ENCODE peak calls at places on chromosomes 1 and 21, in five cellular contexts. O is fibroblast of pulmonary artery, I is AG04450, K is cardiac fibroblast, N is fibroblast of lung. C is an unnamed sample.
A peak's percentile ranks its signal among the peaks of the same experiment; 100 is the strongest.

GRCh38 chr1:39694026-39694425 is 2.8 kb upstream of the HPCAL4 start:
- DNase-seq in O (no peak), I (no peak), K (no peak), N (no peak), C (no peak)

GRCh38 chr1:85581138-85581801 is 709 bp downstream of the CCN1 start:
- DNase-seq in O (peak; percentile 89), I (peak; percentile 52), K (peak; percentile 77), N (peak; percentile 94), C (peak; percentile 81)

GRCh38 chr1:38569932-38570356 is 289.6 kb downstream of the RRAGC start:
- DNase-seq in O (no peak), I (no peak), K (no peak), N (no peak), C (no peak)

GRCh38 chr1:19395678-19396192 is 83.6 kb downstream of the SLC66A1 start:
- DNase-seq in O (no peak), I (no peak), K (peak; percentile 49), N (peak; percentile 28), C (peak; percentile 97)

GRCh38 chr1:159869607-159870006 is 7.2 kb upstream of the VSIG8 start:
- DNase-seq in O (no peak), I (no peak), K (no peak), N (no peak), C (peak; percentile 33)

GRCh38 chr1:30046751-30047150 is 676.6 kb downstream of the MATN1 start:
- DNase-seq in O (no peak), I (no peak), K (no peak), N (no peak), C (no peak)

GRCh38 chr21:26790289-26790688 is 54.9 kb downstream of the ADAMTS1 start:
- DNase-seq in O (no peak), I (no peak), K (no peak), N (no peak), C (no peak)

GRCh38 chr1:175193339-175193950 is 869 bp upstream of the KIAA0040 start:
- DNase-seq in O (no peak), I (no peak), K (peak; percentile 7), N (no peak), C (peak; percentile 10)

GRCh38 chr21:28767523-28767922 is 225.2 kb downstream of the LTN1 start:
- DNase-seq in O (no peak), I (no peak), K (no peak), N (no peak), C (no peak)

GRCh38 chr1:198678901-198679329 is 40.1 kb downstream of the PTPRC start:
- DNase-seq in O (no peak), I (no peak), K (no peak), N (no peak), C (no peak)

GRCh38 chr1:87474098-87474497 is 145.4 kb downstream of the LMO4 start:
- DNase-seq in O (no peak), I (no peak), K (no peak), N (no peak), C (no peak)

GRCh38 chr1:63127376-63127775 is 195.0 kb upstream of the FOXD3 start:
- DNase-seq in O (peak; percentile 11), I (no peak), K (no peak), N (peak; percentile 11), C (no peak)

GRCh38 chr1:235642943-235643371 is 6.6 kb downstream of the GNG4 start:
- DNase-seq in O (no peak), I (no peak), K (no peak), N (no peak), C (no peak)

GRCh38 chr1:152392909-152393308 is 21.2 kb downstream of the CRNN start:
- DNase-seq in O (no peak), I (no peak), K (no peak), N (no peak), C (no peak)

GRCh38 chr1:63595435-63595834 is 2.2 kb downstream of the PGM1 start:
- DNase-seq in O (no peak), I (no peak), K (no peak), N (no peak), C (no peak)

GRCh38 chr1:204544321-204544720 is 28.1 kb downstream of the MDM4 start:
- DNase-seq in O (peak; percentile 85), I (no peak), K (peak; percentile 79), N (peak; percentile 34), C (peak; percentile 49)

GRCh38 chr1:190344454-190344853 is 133.2 kb downstream of the BRINP3 start:
- DNase-seq in O (no peak), I (no peak), K (no peak), N (no peak), C (no peak)

GRCh38 chr1:226116673-226117072 is 54.2 kb downstream of the H3-3A start:
- DNase-seq in O (no peak), I (no peak), K (no peak), N (no peak), C (no peak)

GRCh38 chr1:113870778-113871177 is 734 bp downstream of the PTPN22 start:
- DNase-seq in O (no peak), I (no peak), K (no peak), N (no peak), C (no peak)

GRCh38 chr1:46522184-46522968 is 29.1 kb downstream of the KNCN start:
- DNase-seq in O (peak; percentile 91), I (no peak), K (peak; percentile 89), N (peak; percentile 71), C (peak; percentile 91)

GRCh38 chr21:29248124-29248523 is 50.6 kb upstream of the BACH1 start:
- DNase-seq in O (no peak), I (no peak), K (peak; percentile 47), N (no peak), C (peak; percentile 67)

GRCh38 chr1:98669355-98670296 is 8.1 kb downstream of the SNX7 start:
- DNase-seq in O (no peak), I (no peak), K (peak; percentile 22), N (no peak), C (peak; percentile 81)

GRCh38 chr1:76018045-76018444 is 56.5 kb upstream of the ST6GALNAC3 start:
- DNase-seq in O (no peak), I (no peak), K (no peak), N (no peak), C (no peak)

GRCh38 chr1:55484173-55484572 is 269.0 kb upstream of the USP24 start:
- DNase-seq in O (no peak), I (no peak), K (no peak), N (no peak), C (no peak)

GRCh38 chr1:17140279-17140678 is 21.0 kb upstream of the PADI2 start:
- DNase-seq in O (peak; percentile 39), I (no peak), K (no peak), N (no peak), C (no peak)

GRCh38 chr1:175479521-175480342 is 263.7 kb downstream of the TNR start:
- DNase-seq in O (no peak), I (no peak), K (no peak), N (no peak), C (peak; percentile 4)

DNA sequence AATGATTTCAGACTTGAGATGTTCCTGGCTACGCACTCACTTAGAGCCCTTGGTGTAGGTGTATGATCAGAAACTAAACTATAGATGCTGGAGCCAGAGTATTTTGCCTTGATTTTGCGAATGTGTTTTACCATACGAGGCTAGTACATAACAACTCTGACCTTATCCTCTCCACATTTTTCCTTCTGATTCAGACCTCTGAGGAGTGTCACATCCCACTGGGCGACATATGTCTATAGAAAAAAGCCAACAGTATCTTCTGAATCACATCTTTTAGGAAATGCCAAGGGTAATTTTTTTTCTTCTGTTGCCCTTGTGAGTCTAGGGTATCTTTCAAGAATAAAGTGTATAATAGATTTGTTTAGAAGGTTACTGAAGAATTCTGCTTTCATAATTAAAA is 49.6 kb downstream of the AK4 start:
- DNase-seq in O (no peak), I (no peak), K (no peak), N (no peak), C (peak; percentile 17)
- H3K4me3 ChIP-seq in O (no peak overlapping the region), I (no peak overlapping the region), K (no peak overlapping the region), N (no peak overlapping the region), C (no peak overlapping the region)

GRCh38 chr1:200042437-200043329 is 15.2 kb downstream of the NR5A2 start:
- DNase-seq in O (no peak), I (no peak), K (no peak), N (no peak), C (peak; percentile 41)
- H3K4me3 ChIP-seq in O (peak overlapping the region; percentile 67), I (peak overlapping the region; percentile 34), K (peak overlapping the region; percentile 39), N (peak overlapping the region; percentile 61), C (peak overlapping the region; percentile 37)

GRCh38 chr21:46100426-46100825 is 2.5 kb downstream of the COL6A2 start:
- DNase-seq in O (peak; percentile 61), I (no peak), K (peak; percentile 74), N (peak; percentile 76), C (peak; percentile 90)
- H3K4me3 ChIP-seq in O (peak overlapping the region; percentile 78), I (peak overlapping the region; percentile 79), K (peak overlapping the region; percentile 75), N (peak overlapping the region; percentile 79), C (peak overlapping the region; percentile 85)

GRCh38 chr1:221806984-221807383 is 65.1 kb upstream of the DUSP10 start:
- DNase-seq in O (no peak), I (no peak), K (no peak), N (no peak), C (no peak)
- H3K4me3 ChIP-seq in O (no peak overlapping the region), I (no peak overlapping the region), K (no peak overlapping the region), N (no peak overlapping the region), C (no peak overlapping the region)

DNA sequence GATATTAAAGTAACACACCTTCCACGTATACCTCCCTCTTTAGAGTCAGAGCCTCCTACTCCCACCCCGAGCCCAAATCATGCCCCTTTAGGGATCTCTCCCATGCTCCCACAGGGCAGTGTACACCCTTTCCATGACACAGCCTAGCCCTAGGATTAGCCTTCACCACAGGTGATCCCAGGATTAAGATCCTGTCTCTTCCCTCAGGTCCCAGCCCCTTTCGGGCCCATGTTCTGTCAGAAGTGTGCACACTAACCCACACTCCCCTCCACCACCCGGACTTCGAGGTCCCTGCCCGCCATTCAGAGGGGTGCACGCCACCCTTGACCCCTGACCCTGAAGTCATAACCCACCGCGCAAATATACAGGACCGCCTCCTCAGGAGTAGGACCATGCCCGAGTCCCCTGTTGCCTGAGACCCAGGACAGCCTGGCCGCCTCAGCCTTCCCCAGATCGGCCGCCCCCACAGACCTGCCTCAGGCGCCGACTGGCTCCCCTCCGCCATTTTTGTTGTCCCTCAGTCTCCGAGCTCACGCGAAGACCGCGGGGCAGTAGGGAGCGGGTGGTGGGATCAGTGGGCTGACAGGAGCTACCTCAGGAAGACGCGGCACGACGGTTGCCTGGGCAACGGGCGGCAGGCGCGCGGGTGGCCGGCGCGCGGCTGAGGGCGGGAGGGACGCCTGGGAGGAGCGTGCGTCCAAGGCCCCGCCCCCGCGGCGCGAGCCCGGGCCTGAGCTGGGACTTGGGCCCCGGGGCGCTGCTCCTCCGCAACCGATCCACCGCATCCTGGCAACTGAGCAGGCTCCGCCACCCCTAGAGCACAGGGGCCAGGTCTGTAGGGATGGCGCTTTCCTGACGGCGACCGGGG is at the start of gene AGBL4:
- DNase-seq in O (peak; percentile 8), I (no peak), K (peak; percentile 2), N (peak; percentile 1), C (peak; percentile 25)
- H3K4me3 ChIP-seq in O (peak within 1 kb of the TSS; percentile 45), I (peak within 1 kb of the TSS; percentile 35), K (peak within 1 kb of the TSS; percentile 44), N (peak within 1 kb of the TSS; percentile 47), C (peak within 1 kb of the TSS; percentile 61)

C was measured in GM23248.